ENCODE peak calls at places on chromosomes 13 and 19, in seven cellular contexts. A is RPMI7951; B is G401; W is iris pigment epithelial cell; U is neural progenitor cell; I is stimulated activated CD4-positive, alpha-beta T cell treated with anti-CD3 and anti-CD28 coated beads, Interleukin-12 subunit alpha, Interleukin-12 subunit beta, amount 100 ng/mL, for 48 hours; P is MCF 10A. D is an unnamed sample.
A peak's percentile ranks its signal among the peaks of the same experiment; 100 is the strongest.

GRCh38 chr19:42412661-42413076 is 14.5 kb downstream of the LIPE start:
- DNase-seq in A (no peak), B (no peak), W (no peak), U (no peak), I (no peak), P (no peak), D (no peak)

GRCh38 chr19:58406818-58407657 is 1.4 kb upstream of the ZNF584 start:
- DNase-seq in A (peak; percentile 28), B (peak; percentile 28), W (no peak), U (peak; percentile 45), I (no peak), P (no peak), D (no peak)

GRCh38 chr13:98978280-98978679 is 416 bp upstream of the DOCK9 start:
- DNase-seq in A (peak; percentile 72), B (peak; percentile 46), W (peak; percentile 97), U (no peak), I (no peak), P (peak; percentile 57), D (peak; percentile 89)

GRCh38 chr13:42991892-42992584 is at the start of gene EPSTI1:
- DNase-seq in A (peak; percentile 79), B (no peak), W (peak; percentile 89), U (peak; percentile 68), I (peak; percentile 61), P (no peak), D (peak; percentile 90)

GRCh38 chr13:26968431-26969335 is 202.9 kb downstream of the USP12 start:
- DNase-seq in A (peak; percentile 65), B (no peak), W (no peak), U (no peak), I (no peak), P (no peak), D (peak; percentile 42)

GRCh38 chr19:32880607-32881006 is 11.0 kb upstream of the SLC7A9 start:
- DNase-seq in A (no peak), B (no peak), W (no peak), U (no peak), I (no peak), P (no peak), D (no peak)

GRCh38 chr19:1123381-1123780 is 19.6 kb downstream of the GPX4 start:
- DNase-seq in A (no peak), B (no peak), W (no peak), U (no peak), I (no peak), P (no peak), D (no peak)

GRCh38 chr19:791605-792360 is 5.5 kb upstream of the PTBP1 start:
- DNase-seq in A (no peak), B (no peak), W (no peak), U (no peak), I (no peak), P (no peak), D (no peak)

GRCh38 chr19:49660338-49660961 is 5.2 kb downstream of the IRF3 start:
- DNase-seq in A (no peak), B (no peak), W (no peak), U (no peak), I (no peak), P (no peak), D (no peak)

GRCh38 chr13:24618219-24618955 is 61.8 kb upstream of the ATP12A start:
- DNase-seq in A (no peak), B (no peak), W (peak; percentile 9), U (no peak), I (peak; percentile 28), P (no peak), D (no peak)